ENCODE peak calls at places on chromosomes 6 and 20, in six cellular contexts. G, P, V, M, W and L are unnamed samples.

GRCh38 chr20:64053841-64054661 is 4.6 kb upstream of the SOX18 start:
- DNase-seq in G (peak; percentile 84), P (no peak), V (no peak), M (no peak), W (peak; percentile 92), L (peak; percentile 70)

GRCh38 chr6:133965817-133966360 is 12.9 kb downstream of the TBPL1 start:
- DNase-seq in G (no peak), P (no peak), V (peak; percentile 13), M (no peak), W (no peak), L (no peak)

GRCh38 chr6:138966870-138967269 is 21.2 kb downstream of the REPS1 start:
- DNase-seq in G (no peak), P (no peak), V (no peak), M (no peak), W (no peak), L (no peak)

GRCh38 chr6:112683926-112684325 is 336.8 kb downstream of the RFPL4B start:
- DNase-seq in G (no peak), P (no peak), V (peak; percentile 95), M (no peak), W (no peak), L (no peak)

GRCh38 chr6:138559153-138559552 is 59.9 kb upstream of the NHSL1 start:
- DNase-seq in G (no peak), P (no peak), V (no peak), M (no peak), W (no peak), L (no peak)

GRCh38 chr6:110581682-110582081 is 105.3 kb upstream of the SLC22A16 start:
- DNase-seq in G (no peak), P (no peak), V (no peak), M (no peak), W (no peak), L (no peak)

GRCh38 chr6:89353702-89354392 is 1.3 kb upstream of the UBE2J1 start:
- DNase-seq in G (no peak), P (no peak), V (no peak), M (no peak), W (no peak), L (peak; percentile 58)

GRCh38 chr6:43790031-43790430 is 20.0 kb downstream of the VEGFA start:
- DNase-seq in G (no peak), P (peak; percentile 89), V (no peak), M (peak; percentile 77), W (no peak), L (no peak)

GRCh38 chr6:42010185-42010872 is 40.0 kb upstream of the TAF8 start:
- DNase-seq in G (no peak), P (no peak), V (no peak), M (no peak), W (peak; percentile 71), L (peak; percentile 62)

GRCh38 chr20:17624551-17625245 is 54.8 kb downstream of the DSTN start:
- DNase-seq in G (peak; percentile 51), P (peak; percentile 16), V (no peak), M (no peak), W (no peak), L (no peak)

GRCh38 chr6:129029778-129030177 is 146.8 kb downstream of the LAMA2 start:
- DNase-seq in G (no peak), P (no peak), V (no peak), M (no peak), W (no peak), L (no peak)

GRCh38 chr6:26322645-26323482 is 42.1 kb upstream of the BTN3A2 start:
- DNase-seq in G (no peak), P (peak; percentile 50), V (peak; percentile 96), M (no peak), W (peak; percentile 86), L (peak; percentile 55)

GRCh38 chr6:4351506-4351852 is 216.1 kb upstream of the ECI2 start:
- DNase-seq in G (no peak), P (no peak), V (no peak), M (no peak), W (no peak), L (no peak)

GRCh38 chr6:16179063-16179462 is 50.2 kb downstream of the MYLIP start:
- DNase-seq in G (no peak), P (no peak), V (no peak), M (no peak), W (no peak), L (no peak)

GRCh38 chr20:46433051-46433450 is 26.6 kb upstream of the ELMO2 start:
- DNase-seq in G (no peak), P (no peak), V (no peak), M (no peak), W (no peak), L (no peak)

GRCh38 chr6:153312633-153313032 is 181.6 kb upstream of the RGS17 start:
- DNase-seq in G (peak; percentile 52), P (no peak), V (peak; percentile 35), M (peak; percentile 64), W (peak; percentile 79), L (no peak)

GRCh38 chr20:60955687-60956086 is 296.4 kb upstream of the CDH4 start:
- DNase-seq in G (no peak), P (no peak), V (no peak), M (no peak), W (no peak), L (no peak)

GRCh38 chr6:25601797-25602679 is 50.0 kb upstream of the SCGN start:
- DNase-seq in G (no peak), P (no peak), V (peak; percentile 67), M (no peak), W (no peak), L (peak; percentile 39)

GRCh38 chr20:11986954-11987353 is 69.3 kb downstream of the BTBD3 start:
- DNase-seq in G (no peak), P (no peak), V (no peak), M (no peak), W (no peak), L (no peak)

GRCh38 chr6:162090734-162091133 is 636.8 kb downstream of the PRKN start:
- DNase-seq in G (no peak), P (no peak), V (no peak), M (no peak), W (no peak), L (no peak)

GRCh38 chr6:15464211-15464725 is 198.6 kb downstream of the DTNBP1 start:
- DNase-seq in G (no peak), P (no peak), V (no peak), M (no peak), W (peak; percentile 83), L (peak; percentile 44)

GRCh38 chr20:1323256-1323655 is 5.7 kb downstream of the SDCBP2 start:
- DNase-seq in G (peak; percentile 1), P (no peak), V (no peak), M (peak; percentile 60), W (peak; percentile 30), L (no peak)

GRCh38 chr20:25543068-25543467 is 42.3 kb downstream of the NINL start:
- DNase-seq in G (no peak), P (no peak), V (peak; percentile 66), M (no peak), W (no peak), L (no peak)

GRCh38 chr6:103280417-103280816 is 1579.3 kb downstream of the HACE1 start:
- DNase-seq in G (no peak), P (no peak), V (no peak), M (no peak), W (no peak), L (no peak)

GRCh38 chr6:41939091-41939847 is 2.3 kb downstream of the CCND3 start:
- DNase-seq in G (no peak), P (peak; percentile 44), V (peak; percentile 43), M (peak; percentile 74), W (peak; percentile 92), L (no peak)

DNA sequence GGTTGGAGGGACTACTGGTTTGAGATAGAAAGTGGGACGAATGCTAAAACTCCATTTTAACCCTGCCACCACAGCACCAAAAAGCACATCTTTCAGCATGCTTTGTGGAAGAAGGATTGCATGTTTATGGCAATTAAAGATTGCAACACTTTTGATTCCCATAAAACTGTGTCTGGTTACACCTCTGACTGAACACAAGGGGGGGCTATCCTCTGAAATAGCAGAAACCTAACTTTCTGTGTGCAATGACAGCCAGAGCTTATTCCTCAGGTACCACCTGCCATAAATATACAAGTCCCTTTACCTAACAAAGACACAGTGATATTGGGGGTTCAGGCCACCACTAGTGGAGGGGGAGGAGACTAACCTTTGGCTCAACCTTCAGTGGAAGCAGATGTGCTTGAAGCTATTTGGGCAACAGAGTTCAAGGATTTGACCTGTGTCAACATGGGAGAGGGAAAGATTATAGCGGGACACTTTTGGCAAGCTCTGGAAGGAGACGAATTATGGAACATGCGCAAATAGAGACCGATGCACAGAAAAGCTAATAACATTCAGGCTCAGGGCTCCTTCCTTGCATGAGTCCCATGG is 9.6 kb upstream of the PLG start:
- DNase-seq in G (no peak), P (no peak), V (no peak), M (no peak), W (no peak), L (no peak)
- TF ChIP-seq CTCF in G (no peak), P (no peak), V (no peak), M (no peak), W (peak; percentile 72), L (no peak)

GRCh38 chr6:108175592-108176279 is 9.9 kb downstream of the NR2E1 start:
- DNase-seq in G (no peak), P (no peak), V (no peak), M (peak; percentile 59), W (peak; percentile 85), L (no peak)
- TF ChIP-seq CTCF in G (no peak), P (no peak), V (no peak), M (no peak), W (peak; percentile 73), L (peak; percentile 18)

GRCh38 chr20:43511879-43512278 is 4.4 kb downstream of the L3MBTL1 start:
- DNase-seq in G (no peak), P (no peak), V (no peak), M (no peak), W (no peak), L (no peak)

GRCh38 chr20:43506238-43506637 is 1.3 kb upstream of the L3MBTL1 start:
- DNase-seq in G (no peak), P (no peak), V (no peak), M (no peak), W (no peak), L (no peak)

GRCh38 chr20:43508106-43508505 is 609 bp downstream of the L3MBTL1 start:
- DNase-seq in G (no peak), P (no peak), V (no peak), M (peak; percentile 63), W (peak; percentile 78), L (no peak)

GRCh38 chr20:43507150-43508080 is at the start of gene L3MBTL1:
- DNase-seq in G (peak; percentile 86), P (no peak), V (peak; percentile 23), M (no peak), W (peak; percentile 90), L (peak; percentile 82)

GRCh38 chr20:43508604-43509040 is 1.1 kb downstream of the L3MBTL1 start:
- DNase-seq in G (no peak), P (no peak), V (no peak), M (no peak), W (peak; percentile 93), L (no peak)
- TF ChIP-seq CTCF in G (no peak), P (no peak), V (no peak), M (no peak), W (peak; percentile 68), L (no peak)

DNA sequence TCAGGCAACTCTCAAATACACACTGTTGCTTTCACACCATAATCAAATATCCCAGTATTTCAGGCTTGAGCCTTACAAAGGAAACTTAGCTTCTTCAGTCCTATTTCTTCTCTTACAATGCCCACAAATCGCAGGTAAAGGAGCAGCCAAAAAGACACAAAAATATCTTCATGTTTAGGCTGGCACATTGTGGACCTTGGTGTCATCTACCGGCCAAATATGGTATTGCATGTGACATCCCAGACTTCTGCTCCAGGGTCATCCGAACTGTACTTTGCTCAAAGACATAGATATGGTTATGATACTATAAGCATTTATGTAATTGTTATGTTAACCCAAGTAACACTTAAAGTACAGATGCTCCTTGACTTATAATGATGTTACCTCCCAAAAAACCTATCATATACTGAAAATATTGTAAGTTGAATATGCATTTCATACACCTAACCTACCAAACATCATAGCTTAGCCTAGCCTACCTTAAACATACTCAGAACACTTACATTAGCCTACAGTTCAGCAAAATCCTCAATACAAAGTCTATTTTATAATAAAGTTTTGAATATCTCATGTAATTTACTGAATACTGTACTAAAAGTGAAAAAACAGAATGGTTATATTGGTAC is 4.6 kb downstream of the OR2H2 start:
- DNase-seq in G (no peak), P (peak; percentile 43), V (peak; percentile 47), M (no peak), W (peak; percentile 86), L (peak; percentile 63)
- TF ChIP-seq CTCF in G (peak; percentile 96), P (peak; percentile 86), V (peak; percentile 78), M (peak; percentile 75), W (peak; percentile 96), L (peak; percentile 81)